ENCODE peak calls at places on chromosomes 2 and 18, in nine cellular contexts. W, U, E, N, D, S, O, P and I are unnamed samples.

GRCh38 chr2:221423212-221423804 is 148.8 kb downstream of the EPHA4 start:
- DNase-seq in W (no peak), U (no peak), E (peak; percentile 56), N (no peak), D (no peak), S (peak; percentile 29), O (peak; percentile 62), P (peak; percentile 49), I (no peak)

GRCh38 chr2:238936162-238937052 is 88.5 kb downstream of the TWIST2 start:
- DNase-seq in W (no peak), U (peak; percentile 28), E (no peak), N (peak; percentile 80), D (no peak), S (no peak), O (no peak), P (no peak), I (no peak)

GRCh38 chr18:61939032-61939674 is 46.3 kb upstream of the RNF152 start:
- DNase-seq in W (no peak), U (no peak), E (peak; percentile 41), N (no peak), D (no peak), S (no peak), O (no peak), P (no peak), I (no peak)

GRCh38 chr2:62824378-62824777 is 118.9 kb downstream of the EHBP1 start:
- DNase-seq in W (no peak), U (no peak), E (no peak), N (no peak), D (no peak), S (no peak), O (no peak), P (no peak), I (no peak)

GRCh38 chr2:9565436-9566153 is 10.0 kb upstream of the ADAM17 start:
- DNase-seq in W (no peak), U (peak; percentile 89), E (peak; percentile 94), N (peak; percentile 92), D (peak; percentile 93), S (peak; percentile 58), O (peak; percentile 84), P (peak; percentile 96), I (peak; percentile 97)

GRCh38 chr2:38377501-38378258 is 607 bp upstream of the ATL2 start:
- DNase-seq in W (no peak), U (no peak), E (peak; percentile 60), N (no peak), D (peak; percentile 78), S (no peak), O (peak; percentile 11), P (peak; percentile 78), I (peak; percentile 70)

GRCh38 chr2:132902626-132903025 is 232.6 kb upstream of the LYPD1 start:
- DNase-seq in W (no peak), U (no peak), E (no peak), N (no peak), D (no peak), S (no peak), O (no peak), P (no peak), I (no peak)

GRCh38 chr2:239275871-239276812 is 124.7 kb downstream of the HDAC4 start:
- DNase-seq in W (no peak), U (peak; percentile 81), E (no peak), N (peak; percentile 93), D (peak; percentile 92), S (peak; percentile 71), O (peak; percentile 48), P (peak; percentile 46), I (no peak)

GRCh38 chr2:171210864-171211431 is 50.3 kb upstream of the TLK1 start:
- DNase-seq in W (peak; percentile 1), U (no peak), E (peak; percentile 28), N (no peak), D (peak; percentile 15), S (no peak), O (no peak), P (no peak), I (no peak)

GRCh38 chr2:74498500-74499268 is 719 bp downstream of the LBX2 start:
- DNase-seq in W (no peak), U (no peak), E (peak; percentile 58), N (no peak), D (no peak), S (no peak), O (no peak), P (peak; percentile 22), I (no peak)

GRCh38 chr2:215664847-215665525 is 229.1 kb upstream of the FN1 start:
- DNase-seq in W (no peak), U (no peak), E (peak; percentile 89), N (no peak), D (peak; percentile 96), S (no peak), O (no peak), P (peak; percentile 92), I (peak; percentile 91)

GRCh38 chr2:214192711-214193110 is 218.1 kb upstream of the VWC2L start:
- DNase-seq in W (no peak), U (no peak), E (no peak), N (no peak), D (peak; percentile 62), S (no peak), O (no peak), P (no peak), I (no peak)

GRCh38 chr2:233766416-233766815 is 6.3 kb downstream of the UGT1A1 start:
- DNase-seq in W (no peak), U (no peak), E (no peak), N (no peak), D (no peak), S (no peak), O (no peak), P (no peak), I (no peak)

GRCh38 chr2:101327863-101328394 is 19.4 kb upstream of the RNF149 start:
- DNase-seq in W (no peak), U (no peak), E (peak; percentile 98), N (no peak), D (no peak), S (no peak), O (no peak), P (no peak), I (no peak)

GRCh38 chr2:206642075-206643025 is at the start of gene FAM237A:
- DNase-seq in W (no peak), U (peak; percentile 68), E (peak; percentile 58), N (no peak), D (peak; percentile 56), S (no peak), O (peak; percentile 45), P (peak; percentile 72), I (peak; percentile 72)

GRCh38 chr18:32907215-32907590 is 134.4 kb upstream of the KLHL14 start:
- DNase-seq in W (no peak), U (no peak), E (no peak), N (no peak), D (no peak), S (no peak), O (no peak), P (no peak), I (no peak)

GRCh38 chr2:201810592-201810991 is 4.3 kb downstream of the CDK15 start:
- DNase-seq in W (no peak), U (no peak), E (no peak), N (no peak), D (no peak), S (no peak), O (no peak), P (no peak), I (no peak)

GRCh38 chr2:201808070-201808469 is 1.7 kb downstream of the CDK15 start:
- DNase-seq in W (no peak), U (no peak), E (no peak), N (no peak), D (no peak), S (no peak), O (no peak), P (no peak), I (no peak)

GRCh38 chr2:201809633-201810032 is 3.3 kb downstream of the CDK15 start:
- DNase-seq in W (no peak), U (no peak), E (no peak), N (no peak), D (no peak), S (no peak), O (no peak), P (no peak), I (no peak)

GRCh38 chr2:201807452-201807980 is 1.2 kb downstream of the CDK15 start:
- DNase-seq in W (no peak), U (peak; percentile 80), E (no peak), N (no peak), D (peak; percentile 90), S (peak; percentile 34), O (peak; percentile 47), P (peak; percentile 86), I (peak; percentile 86)

GRCh38 chr2:201806442-201806841 is at the start of gene CDK15:
- DNase-seq in W (no peak), U (no peak), E (no peak), N (no peak), D (peak; percentile 39), S (no peak), O (peak; percentile 4), P (peak; percentile 55), I (peak; percentile 85)
- H3K4me3 ChIP-seq in W (no peak within 1 kb of the TSS), U (no peak within 1 kb of the TSS), E (no peak within 1 kb of the TSS), N (no peak within 1 kb of the TSS), D (peak within 1 kb of the TSS; percentile 42), S (peak within 1 kb of the TSS; percentile 4), O (no peak within 1 kb of the TSS), P (no peak within 1 kb of the TSS), I (no peak within 1 kb of the TSS)

GRCh38 chr18:48035556-48035860 is 105.0 kb upstream of the SMAD2 start:
- DNase-seq in W (no peak), U (peak; percentile 46), E (no peak), N (peak; percentile 80), D (no peak), S (no peak), O (no peak), P (no peak), I (no peak)
- H3K4me3 ChIP-seq in W (no peak overlapping the region), U (no peak overlapping the region), E (no peak overlapping the region), N (no peak overlapping the region), D (no peak overlapping the region), S (no peak overlapping the region), O (no peak overlapping the region), P (no peak overlapping the region), I (no peak overlapping the region)

DNA sequence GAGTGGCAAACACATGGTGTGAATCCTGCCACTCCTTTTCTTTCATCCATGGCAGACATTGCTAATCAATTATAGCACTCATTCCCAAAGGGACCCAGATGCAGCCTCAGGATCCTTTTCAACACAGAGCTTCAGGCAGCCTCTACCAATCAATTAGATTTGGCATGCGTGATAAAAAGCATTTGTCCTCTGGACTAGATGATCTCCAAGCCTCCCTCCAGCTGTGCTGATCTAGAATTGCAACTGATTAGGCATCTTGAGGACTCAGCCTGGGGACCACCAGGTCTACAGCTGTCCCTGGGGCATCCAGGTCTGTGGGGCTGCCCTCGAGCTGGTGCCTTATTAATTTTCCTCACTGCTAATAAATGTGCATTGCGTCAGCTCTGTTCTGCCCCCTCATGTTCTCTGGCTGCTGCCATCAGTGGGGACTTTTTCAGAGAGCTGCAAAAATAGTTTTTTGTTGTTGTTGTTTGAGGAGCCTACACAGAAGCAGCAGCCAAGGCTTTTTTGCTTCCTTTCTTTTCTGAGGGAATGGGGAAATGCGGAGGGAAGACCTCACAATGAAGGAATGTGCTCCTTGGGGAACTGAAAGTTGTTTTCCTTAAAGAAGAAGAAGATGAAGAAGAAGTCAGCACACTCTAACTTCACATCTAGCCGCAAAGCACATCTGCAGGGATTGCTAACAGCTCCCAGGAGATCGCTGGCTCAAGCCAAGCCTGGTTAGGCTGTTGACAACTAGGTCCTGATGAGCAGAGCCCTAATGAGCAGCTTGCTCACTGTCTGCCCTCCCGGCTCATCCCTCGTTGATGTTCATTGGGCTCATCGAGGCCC is 8.8 kb upstream of the ATOH8 start:
- DNase-seq in W (no peak), U (no peak), E (no peak), N (peak; percentile 94), D (peak; percentile 99), S (peak; percentile 65), O (no peak), P (peak; percentile 76), I (peak; percentile 89)
- H3K4me3 ChIP-seq in W (no peak overlapping the region), U (no peak overlapping the region), E (no peak overlapping the region), N (no peak overlapping the region), D (peak overlapping the region; percentile 38), S (peak overlapping the region; percentile 22), O (no peak overlapping the region), P (no peak overlapping the region), I (peak overlapping the region; percentile 1)

GRCh38 chr18:44681611-44682010 is 923 bp downstream of the SETBP1 start:
- DNase-seq in W (no peak), U (no peak), E (no peak), N (no peak), D (no peak), S (no peak), O (no peak), P (no peak), I (no peak)
- H3K4me3 ChIP-seq in W (peak overlapping the region; percentile 21), U (peak overlapping the region; percentile 97), E (no peak overlapping the region), N (no peak overlapping the region), D (peak overlapping the region; percentile 78), S (peak overlapping the region; percentile 91), O (no peak overlapping the region), P (peak overlapping the region; percentile 57), I (peak overlapping the region; percentile 15)